ENCODE peak calls at places on chromosomes 6 and 20, in four cellular contexts. T, B, N and F are unnamed samples.

GRCh38 chr6:125821825-125822281 is 31.1 kb downstream of the NCOA7 start:
- DNase-seq in T (no peak), B (no peak), N (no peak), F (peak)

GRCh38 chr6:81553246-81553645 is 199.2 kb downstream of the TENT5A start:
- DNase-seq in T (no peak), B (no peak), N (no peak), F (no peak)

GRCh38 chr20:35463455-35464300 is 8.3 kb downstream of the CEP250 start:
- DNase-seq in T (peak), B (peak), N (no peak), F (peak)

GRCh38 chr6:134752445-134752844 is 197.5 kb downstream of the ALDH8A1 start:
- DNase-seq in T (no peak), B (no peak), N (no peak), F (no peak)

GRCh38 chr6:122619309-122619708 is 9.1 kb downstream of the PKIB start:
- DNase-seq in T (no peak), B (no peak), N (no peak), F (no peak)

GRCh38 chr6:56649782-56650181 is 7.1 kb upstream of the DST start:
- DNase-seq in T (no peak), B (no peak), N (no peak), F (no peak)

GRCh38 chr20:33882481-33882880 is 71.3 kb downstream of the CHMP4B start:
- DNase-seq in T (no peak), B (no peak), N (no peak), F (no peak)

GRCh38 chr20:25623736-25624499 is at the start of gene NANP:
- DNase-seq in T (peak), B (peak), N (peak), F (peak)

GRCh38 chr6:99841297-99841696 is 152.7 kb downstream of the MCHR2 start:
- DNase-seq in T (no peak), B (no peak), N (no peak), F (no peak)

GRCh38 chr6:11215773-11216172 is 16.7 kb downstream of the NEDD9 start:
- DNase-seq in T (no peak), B (no peak), N (no peak), F (no peak)

GRCh38 chr6:2021713-2022125 is 223.7 kb downstream of the GMDS start:
- DNase-seq in T (no peak), B (no peak), N (no peak), F (no peak)

GRCh38 chr20:57653546-57653900 is 33.3 kb upstream of the ZBP1 start:
- DNase-seq in T (peak), B (no peak), N (no peak), F (no peak)

GRCh38 chr20:16970751-16971150 is 222.6 kb downstream of the OTOR start:
- DNase-seq in T (no peak), B (no peak), N (no peak), F (no peak)

GRCh38 chr6:164130151-164130550 is 715.6 kb downstream of the QKI start:
- DNase-seq in T (no peak), B (no peak), N (no peak), F (no peak)

GRCh38 chr6:109252261-109253041 is 129.8 kb downstream of the CD164 start:
- DNase-seq in T (no peak), B (no peak), N (no peak), F (peak)

GRCh38 chr6:108921547-108922331 is 73.5 kb downstream of the ARMC2 start:
- DNase-seq in T (no peak), B (no peak), N (no peak), F (no peak)

GRCh38 chr6:144377586-144377985 is 92.5 kb downstream of the UTRN start:
- DNase-seq in T (no peak), B (no peak), N (no peak), F (no peak)

GRCh38 chr20:54103067-54103761 is 32.8 kb upstream of the BCAS1 start:
- DNase-seq in T (no peak), B (peak), N (no peak), F (peak)

GRCh38 chr20:22586645-22587310 is 2.4 kb upstream of the FOXA2 start:
- DNase-seq in T (peak), B (peak), N (no peak), F (peak)

GRCh38 chr20:3010985-3011723 is 32.3 kb upstream of the GNRH2 start:
- DNase-seq in T (no peak), B (no peak), N (no peak), F (no peak)

GRCh38 chr6:2478200-2478599 is 232.8 kb upstream of the GMDS start:
- DNase-seq in T (no peak), B (no peak), N (no peak), F (no peak)

GRCh38 chr6:84773431-84774173 is 9.2 kb upstream of the TBX18 start:
- DNase-seq in T (peak), B (no peak), N (no peak), F (no peak)

GRCh38 chr6:145629478-145629877 is 105.8 kb downstream of the EPM2A start:
- DNase-seq in T (no peak), B (no peak), N (no peak), F (no peak)

GRCh38 chr6:151475653-151476523 is 17.9 kb upstream of the CCDC170 start:
- DNase-seq in T (peak), B (peak), N (no peak), F (peak)

GRCh38 chr6:89680150-89680549 is 41.6 kb upstream of the LYRM2 start:
- DNase-seq in T (no peak), B (no peak), N (no peak), F (no peak)

GRCh38 chr20:34952676-34953075 is 2.9 kb downstream of the GSS start:
- DNase-seq in T (no peak), B (no peak), N (no peak), F (no peak)

GRCh38 chr20:32524871-32525501 is 60.1 kb downstream of the NOL4L start:
- DNase-seq in T (no peak), B (no peak), N (no peak), F (no peak)
- TF ChIP-seq ESRRA in T (no peak), B (no peak), N (no peak), F (no peak)

GRCh38 chr6:44670146-44670545 is 282.6 kb downstream of the CDC5L start:
- DNase-seq in T (no peak), B (no peak), N (no peak), F (no peak)
- TF ChIP-seq RFX5 in T (no peak), B (no peak), N (no peak), F (no peak)

GRCh38 chr20:50513169-50514034 is 3.2 kb downstream of the PTPN1 start:
- DNase-seq in T (no peak), B (no peak), N (no peak), F (no peak)
- TF ChIP-seq ESRRA in T (no peak), B (no peak), N (no peak), F (no peak)

GRCh38 chr6:166382933-166383816 is at the start of gene MPC1:
- DNase-seq in T (peak), B (peak), N (peak), F (peak)

GRCh38 chr6:166388605-166389004 is 5.9 kb upstream of the MPC1 start:
- DNase-seq in T (no peak), B (no peak), N (no peak), F (no peak)

GRCh38 chr6:166389119-166389518 is 6.4 kb upstream of the MPC1 start:
- DNase-seq in T (no peak), B (no peak), N (no peak), F (peak)

GRCh38 chr6:166386111-166386510 is 3.4 kb upstream of the MPC1 start:
- DNase-seq in T (no peak), B (no peak), N (no peak), F (no peak)

GRCh38 chr6:166387642-166388325 is 5.0 kb upstream of the MPC1 start:
- DNase-seq in T (no peak), B (no peak), N (no peak), F (peak)
- TF ChIP-seq RFX5 in T (no peak), B (no peak), N (no peak), F (no peak)

GRCh38 chr20:19528286-19529030 is 229.6 kb upstream of the RIN2 start:
- DNase-seq in T (no peak), B (no peak), N (no peak), F (no peak)

GRCh38 chr20:19531446-19531845 is 226.6 kb upstream of the RIN2 start:
- DNase-seq in T (no peak), B (no peak), N (no peak), F (no peak)
- TF ChIP-seq ESRRA in T (no peak), B (no peak), N (no peak), F (no peak)

GRCh38 chr6:149913542-149914240 is 9.2 kb downstream of the RAET1G start:
- DNase-seq in T (no peak), B (no peak), N (no peak), F (no peak)

GRCh38 chr6:149915970-149916865 is 6.7 kb downstream of the RAET1G start:
- DNase-seq in T (no peak), B (no peak), N (no peak), F (no peak)

GRCh38 chr6:149910721-149911151 is 12.2 kb downstream of the RAET1G start:
- DNase-seq in T (no peak), B (no peak), N (no peak), F (no peak)

GRCh38 chr6:149909701-149910470 is 12.0 kb upstream of the RAET1E start:
- DNase-seq in T (no peak), B (no peak), N (no peak), F (no peak)

GRCh38 chr6:149913085-149913484 is 9.8 kb downstream of the RAET1G start:
- DNase-seq in T (no peak), B (no peak), N (no peak), F (no peak)
- TF ChIP-seq RFX5 in T (no peak), B (no peak), N (no peak), F (no peak)